ENCODE peak calls at places on chromosomes 4 and X, in eight cellular contexts. One of them, this sample, is unnamed.
A peak's percentile ranks its signal among the peaks of the same experiment; 100 is the strongest.

GRCh38 chrX:43958529-43958928 is 14.7 kb downstream of the NDP start:
- DNase-seq in Calu3: peak; percentile 52
- DNase-seq in posterior vena cava: no peak
- DNase-seq in pancreas: no peak
- DNase-seq in T-helper 1 cell: peak; percentile 4
- DNase-seq in CD8-positive, alpha-beta memory T cell: peak; percentile 1
- DNase-seq in GM20000: peak; percentile 13
- DNase-seq in stimulated activated effector memory CD8-positive, alpha-beta T cell treated with anti-CD3 and anti-CD28 coated beads, Interleukin-12 subunit alpha, Interleukin-12 subunit beta, amount 100 ng/mL, for 72 hours: no peak
- DNase-seq in this sample: peak; percentile 39

GRCh38 chr4:3721627-3722026 is 44.6 kb upstream of the ADRA2C start:
- DNase-seq in T-helper 1 cell: no peak
- DNase-seq in posterior vena cava: no peak
- DNase-seq in Calu3: no peak
- DNase-seq in pancreas: no peak
- DNase-seq in stimulated activated effector memory CD8-positive, alpha-beta T cell treated with anti-CD3 and anti-CD28 coated beads, Interleukin-12 subunit alpha, Interleukin-12 subunit beta, amount 100 ng/mL, for 72 hours: no peak
- DNase-seq in GM20000: no peak
- DNase-seq in CD8-positive, alpha-beta memory T cell: no peak
- DNase-seq in this sample: no peak

GRCh38 chrX:8075606-8076005 is 95.5 kb downstream of the VCX2 start:
- DNase-seq in stimulated activated effector memory CD8-positive, alpha-beta T cell treated with anti-CD3 and anti-CD28 coated beads, Interleukin-12 subunit alpha, Interleukin-12 subunit beta, amount 100 ng/mL, for 72 hours: no peak
- DNase-seq in CD8-positive, alpha-beta memory T cell: no peak
- DNase-seq in T-helper 1 cell: no peak
- DNase-seq in posterior vena cava: no peak
- DNase-seq in Calu3: no peak
- DNase-seq in GM20000: no peak
- DNase-seq in pancreas: no peak
- DNase-seq in this sample: no peak

GRCh38 chrX:107894038-107894437 is 68.4 kb downstream of the MID2 start:
- DNase-seq in posterior vena cava: no peak
- DNase-seq in stimulated activated effector memory CD8-positive, alpha-beta T cell treated with anti-CD3 and anti-CD28 coated beads, Interleukin-12 subunit alpha, Interleukin-12 subunit beta, amount 100 ng/mL, for 72 hours: peak; percentile 49
- DNase-seq in GM20000: peak; percentile 12
- DNase-seq in pancreas: no peak
- DNase-seq in Calu3: peak; percentile 42
- DNase-seq in T-helper 1 cell: peak; percentile 13
- DNase-seq in CD8-positive, alpha-beta memory T cell: no peak
- DNase-seq in this sample: peak; percentile 33

GRCh38 chrX:152220612-152221011 is 82.2 kb upstream of the MAGEA10 start:
- DNase-seq in stimulated activated effector memory CD8-positive, alpha-beta T cell treated with anti-CD3 and anti-CD28 coated beads, Interleukin-12 subunit alpha, Interleukin-12 subunit beta, amount 100 ng/mL, for 72 hours: no peak
- DNase-seq in GM20000: no peak
- DNase-seq in posterior vena cava: no peak
- DNase-seq in Calu3: no peak
- DNase-seq in T-helper 1 cell: no peak
- DNase-seq in CD8-positive, alpha-beta memory T cell: no peak
- DNase-seq in pancreas: no peak
- DNase-seq in this sample: peak; percentile 53

GRCh38 chr4:78660559-78660958 is 109.0 kb downstream of the ANXA3 start:
- DNase-seq in stimulated activated effector memory CD8-positive, alpha-beta T cell treated with anti-CD3 and anti-CD28 coated beads, Interleukin-12 subunit alpha, Interleukin-12 subunit beta, amount 100 ng/mL, for 72 hours: no peak
- DNase-seq in GM20000: no peak
- DNase-seq in CD8-positive, alpha-beta memory T cell: no peak
- DNase-seq in T-helper 1 cell: no peak
- DNase-seq in pancreas: no peak
- DNase-seq in posterior vena cava: no peak
- DNase-seq in Calu3: no peak
- DNase-seq in this sample: no peak

GRCh38 chr4:86596802-86597201 is 2.7 kb downstream of the PTPN13 start:
- DNase-seq in posterior vena cava: no peak
- DNase-seq in CD8-positive, alpha-beta memory T cell: no peak
- DNase-seq in GM20000: no peak
- DNase-seq in pancreas: no peak
- DNase-seq in stimulated activated effector memory CD8-positive, alpha-beta T cell treated with anti-CD3 and anti-CD28 coated beads, Interleukin-12 subunit alpha, Interleukin-12 subunit beta, amount 100 ng/mL, for 72 hours: no peak
- DNase-seq in Calu3: no peak
- DNase-seq in T-helper 1 cell: no peak
- DNase-seq in this sample: no peak

GRCh38 chr4:138110815-138111214 is 131.3 kb downstream of the SLC7A11 start:
- DNase-seq in T-helper 1 cell: no peak
- DNase-seq in GM20000: no peak
- DNase-seq in CD8-positive, alpha-beta memory T cell: no peak
- DNase-seq in posterior vena cava: no peak
- DNase-seq in stimulated activated effector memory CD8-positive, alpha-beta T cell treated with anti-CD3 and anti-CD28 coated beads, Interleukin-12 subunit alpha, Interleukin-12 subunit beta, amount 100 ng/mL, for 72 hours: no peak
- DNase-seq in Calu3: no peak
- DNase-seq in pancreas: no peak
- DNase-seq in this sample: no peak

GRCh38 chrX:40933132-40934078 is 151.8 kb upstream of the USP9X start:
- DNase-seq in pancreas: no peak
- DNase-seq in CD8-positive, alpha-beta memory T cell: no peak
- DNase-seq in T-helper 1 cell: peak; percentile 4
- DNase-seq in stimulated activated effector memory CD8-positive, alpha-beta T cell treated with anti-CD3 and anti-CD28 coated beads, Interleukin-12 subunit alpha, Interleukin-12 subunit beta, amount 100 ng/mL, for 72 hours: no peak
- DNase-seq in posterior vena cava: no peak
- DNase-seq in GM20000: peak; percentile 12
- DNase-seq in Calu3: no peak
- DNase-seq in this sample: no peak

GRCh38 chr4:30605616-30606015 is 114.6 kb upstream of the PCDH7 start:
- DNase-seq in T-helper 1 cell: no peak
- DNase-seq in posterior vena cava: no peak
- DNase-seq in CD8-positive, alpha-beta memory T cell: no peak
- DNase-seq in pancreas: no peak
- DNase-seq in GM20000: no peak
- DNase-seq in Calu3: no peak
- DNase-seq in stimulated activated effector memory CD8-positive, alpha-beta T cell treated with anti-CD3 and anti-CD28 coated beads, Interleukin-12 subunit alpha, Interleukin-12 subunit beta, amount 100 ng/mL, for 72 hours: no peak
- DNase-seq in this sample: no peak

GRCh38 chr4:184755278-184755677 is 21.4 kb upstream of the CENPU start:
- DNase-seq in stimulated activated effector memory CD8-positive, alpha-beta T cell treated with anti-CD3 and anti-CD28 coated beads, Interleukin-12 subunit alpha, Interleukin-12 subunit beta, amount 100 ng/mL, for 72 hours: no peak
- DNase-seq in T-helper 1 cell: no peak
- DNase-seq in CD8-positive, alpha-beta memory T cell: no peak
- DNase-seq in pancreas: no peak
- DNase-seq in GM20000: no peak
- DNase-seq in Calu3: no peak
- DNase-seq in posterior vena cava: no peak
- DNase-seq in this sample: no peak

GRCh38 chr4:109967798-109968520 is 55.3 kb downstream of the EGF start:
- DNase-seq in CD8-positive, alpha-beta memory T cell: no peak
- DNase-seq in Calu3: peak; percentile 34
- DNase-seq in GM20000: no peak
- DNase-seq in pancreas: no peak
- DNase-seq in T-helper 1 cell: no peak
- DNase-seq in posterior vena cava: no peak
- DNase-seq in stimulated activated effector memory CD8-positive, alpha-beta T cell treated with anti-CD3 and anti-CD28 coated beads, Interleukin-12 subunit alpha, Interleukin-12 subunit beta, amount 100 ng/mL, for 72 hours: no peak
- DNase-seq in this sample: no peak

GRCh38 chr4:169208090-169208455 is 62.7 kb downstream of the SH3RF1 start:
- DNase-seq in stimulated activated effector memory CD8-positive, alpha-beta T cell treated with anti-CD3 and anti-CD28 coated beads, Interleukin-12 subunit alpha, Interleukin-12 subunit beta, amount 100 ng/mL, for 72 hours: no peak
- DNase-seq in Calu3: no peak
- DNase-seq in pancreas: no peak
- DNase-seq in T-helper 1 cell: no peak
- DNase-seq in CD8-positive, alpha-beta memory T cell: no peak
- DNase-seq in posterior vena cava: no peak
- DNase-seq in GM20000: no peak
- DNase-seq in this sample: no peak

GRCh38 chrX:124328765-124329164 is 3.7 kb upstream of the TEX13D start:
- DNase-seq in GM20000: no peak
- DNase-seq in T-helper 1 cell: no peak
- DNase-seq in pancreas: no peak
- DNase-seq in posterior vena cava: no peak
- DNase-seq in stimulated activated effector memory CD8-positive, alpha-beta T cell treated with anti-CD3 and anti-CD28 coated beads, Interleukin-12 subunit alpha, Interleukin-12 subunit beta, amount 100 ng/mL, for 72 hours: no peak
- DNase-seq in Calu3: peak; percentile 25
- DNase-seq in CD8-positive, alpha-beta memory T cell: no peak
- DNase-seq in this sample: no peak

GRCh38 chr4:142282870-142283431 is 563.1 kb downstream of the INPP4B start:
- DNase-seq in T-helper 1 cell: peak; percentile 44
- DNase-seq in Calu3: peak; percentile 29
- DNase-seq in stimulated activated effector memory CD8-positive, alpha-beta T cell treated with anti-CD3 and anti-CD28 coated beads, Interleukin-12 subunit alpha, Interleukin-12 subunit beta, amount 100 ng/mL, for 72 hours: no peak
- DNase-seq in posterior vena cava: no peak
- DNase-seq in CD8-positive, alpha-beta memory T cell: peak; percentile 4
- DNase-seq in pancreas: no peak
- DNase-seq in GM20000: no peak
- DNase-seq in this sample: no peak

GRCh38 chr4:125938541-125938940 is 623.8 kb downstream of the FAT4 start:
- DNase-seq in GM20000: no peak
- DNase-seq in stimulated activated effector memory CD8-positive, alpha-beta T cell treated with anti-CD3 and anti-CD28 coated beads, Interleukin-12 subunit alpha, Interleukin-12 subunit beta, amount 100 ng/mL, for 72 hours: no peak
- DNase-seq in posterior vena cava: no peak
- DNase-seq in CD8-positive, alpha-beta memory T cell: no peak
- DNase-seq in T-helper 1 cell: no peak
- DNase-seq in Calu3: no peak
- DNase-seq in pancreas: no peak
- DNase-seq in this sample: no peak

GRCh38 chr4:129994715-129995114 is 898.8 kb downstream of the C4orf33 start:
- DNase-seq in posterior vena cava: no peak
- DNase-seq in T-helper 1 cell: no peak
- DNase-seq in Calu3: no peak
- DNase-seq in stimulated activated effector memory CD8-positive, alpha-beta T cell treated with anti-CD3 and anti-CD28 coated beads, Interleukin-12 subunit alpha, Interleukin-12 subunit beta, amount 100 ng/mL, for 72 hours: no peak
- DNase-seq in GM20000: no peak
- DNase-seq in CD8-positive, alpha-beta memory T cell: no peak
- DNase-seq in pancreas: no peak
- DNase-seq in this sample: no peak

GRCh38 chrX:103554687-103555417 is 30.5 kb upstream of the TCEAL4 start:
- DNase-seq in stimulated activated effector memory CD8-positive, alpha-beta T cell treated with anti-CD3 and anti-CD28 coated beads, Interleukin-12 subunit alpha, Interleukin-12 subunit beta, amount 100 ng/mL, for 72 hours: peak; percentile 62
- DNase-seq in CD8-positive, alpha-beta memory T cell: peak; percentile 40
- DNase-seq in GM20000: peak; percentile 55
- DNase-seq in posterior vena cava: peak; percentile 78
- DNase-seq in pancreas: no peak
- DNase-seq in Calu3: peak; percentile 36
- DNase-seq in T-helper 1 cell: peak; percentile 50
- DNase-seq in this sample: no peak

GRCh38 chrX:74636749-74637314 is 22.4 kb upstream of the RLIM start:
- DNase-seq in T-helper 1 cell: no peak
- DNase-seq in posterior vena cava: no peak
- DNase-seq in CD8-positive, alpha-beta memory T cell: no peak
- DNase-seq in Calu3: no peak
- DNase-seq in pancreas: no peak
- DNase-seq in stimulated activated effector memory CD8-positive, alpha-beta T cell treated with anti-CD3 and anti-CD28 coated beads, Interleukin-12 subunit alpha, Interleukin-12 subunit beta, amount 100 ng/mL, for 72 hours: no peak
- DNase-seq in GM20000: no peak
- DNase-seq in this sample: no peak

GRCh38 chr4:124111922-124112321 is 600.6 kb downstream of the ANKRD50 start:
- DNase-seq in Calu3: peak; percentile 13
- DNase-seq in pancreas: no peak
- DNase-seq in stimulated activated effector memory CD8-positive, alpha-beta T cell treated with anti-CD3 and anti-CD28 coated beads, Interleukin-12 subunit alpha, Interleukin-12 subunit beta, amount 100 ng/mL, for 72 hours: no peak
- DNase-seq in T-helper 1 cell: no peak
- DNase-seq in posterior vena cava: no peak
- DNase-seq in CD8-positive, alpha-beta memory T cell: no peak
- DNase-seq in GM20000: peak; percentile 7
- DNase-seq in this sample: peak; percentile 29

GRCh38 chr4:95360911-95361695 is 187.7 kb downstream of the UNC5C start:
- DNase-seq in Calu3: no peak
- DNase-seq in GM20000: no peak
- DNase-seq in pancreas: no peak
- DNase-seq in T-helper 1 cell: no peak
- DNase-seq in CD8-positive, alpha-beta memory T cell: no peak
- DNase-seq in stimulated activated effector memory CD8-positive, alpha-beta T cell treated with anti-CD3 and anti-CD28 coated beads, Interleukin-12 subunit alpha, Interleukin-12 subunit beta, amount 100 ng/mL, for 72 hours: no peak
- DNase-seq in posterior vena cava: no peak
- DNase-seq in this sample: no peak

This sample was measured in HS-27A.